ENCODE peak calls at places on chromosomes 16 and 17, in nine cellular contexts. One of them, this sample, is unnamed.

GRCh38 chr17:38590988-38591758 is 14.6 kb downstream of the SRCIN1 start:
- DNase-seq in PC-9: no peak
- DNase-seq in RWPE2: no peak
- DNase-seq in body of pancreas: peak
- DNase-seq in GM23248: peak
- DNase-seq in CD4-positive, alpha-beta T cell: no peak
- DNase-seq in ascending aorta: no peak
- DNase-seq in right cardiac atrium: no peak
- DNase-seq in RWPE1: no peak
- DNase-seq in this sample: peak

GRCh38 chr16:15636392-15636873 is 6.5 kb downstream of the MARF1 start:
- DNase-seq in PC-9: no peak
- DNase-seq in ascending aorta: no peak
- DNase-seq in right cardiac atrium: no peak
- DNase-seq in body of pancreas: no peak
- DNase-seq in GM23248: no peak
- DNase-seq in RWPE1: no peak
- DNase-seq in RWPE2: no peak
- DNase-seq in CD4-positive, alpha-beta T cell: no peak
- DNase-seq in this sample: no peak

GRCh38 chr17:8668181-8668740 is 37.7 kb upstream of the MYH10 start:
- DNase-seq in GM23248: no peak
- DNase-seq in right cardiac atrium: no peak
- DNase-seq in RWPE2: no peak
- DNase-seq in CD4-positive, alpha-beta T cell: no peak
- DNase-seq in RWPE1: no peak
- DNase-seq in body of pancreas: no peak
- DNase-seq in PC-9: no peak
- DNase-seq in ascending aorta: peak
- DNase-seq in this sample: no peak

GRCh38 chr17:43613911-43614310 is 47.8 kb downstream of the MEOX1 start:
- DNase-seq in right cardiac atrium: no peak
- DNase-seq in RWPE2: no peak
- DNase-seq in body of pancreas: no peak
- DNase-seq in CD4-positive, alpha-beta T cell: no peak
- DNase-seq in PC-9: no peak
- DNase-seq in RWPE1: no peak
- DNase-seq in ascending aorta: no peak
- DNase-seq in GM23248: peak
- DNase-seq in this sample: no peak

GRCh38 chr17:47292206-47292605 is 31.5 kb upstream of the EFCAB13 start:
- DNase-seq in GM23248: no peak
- DNase-seq in PC-9: no peak
- DNase-seq in RWPE2: no peak
- DNase-seq in right cardiac atrium: no peak
- DNase-seq in body of pancreas: no peak
- DNase-seq in CD4-positive, alpha-beta T cell: no peak
- DNase-seq in ascending aorta: no peak
- DNase-seq in RWPE1: no peak
- DNase-seq in this sample: no peak

GRCh38 chr17:74601944-74602572 is 10.0 kb upstream of the CD300LD start:
- DNase-seq in RWPE1: peak
- DNase-seq in PC-9: peak
- DNase-seq in ascending aorta: no peak
- DNase-seq in GM23248: peak
- DNase-seq in RWPE2: no peak
- DNase-seq in body of pancreas: peak
- DNase-seq in CD4-positive, alpha-beta T cell: peak
- DNase-seq in right cardiac atrium: no peak
- DNase-seq in this sample: no peak

GRCh38 chr16:81478876-81479496 is 34.4 kb downstream of the CMIP start:
- DNase-seq in CD4-positive, alpha-beta T cell: no peak
- DNase-seq in RWPE2: no peak
- DNase-seq in GM23248: no peak
- DNase-seq in PC-9: no peak
- DNase-seq in right cardiac atrium: peak
- DNase-seq in ascending aorta: peak
- DNase-seq in body of pancreas: peak
- DNase-seq in RWPE1: no peak
- DNase-seq in this sample: peak

GRCh38 chr17:4696432-4696796 is 7.5 kb downstream of the PELP1 start:
- DNase-seq in CD4-positive, alpha-beta T cell: no peak
- DNase-seq in right cardiac atrium: no peak
- DNase-seq in RWPE1: no peak
- DNase-seq in ascending aorta: no peak
- DNase-seq in RWPE2: no peak
- DNase-seq in PC-9: no peak
- DNase-seq in GM23248: no peak
- DNase-seq in body of pancreas: no peak
- DNase-seq in this sample: no peak

GRCh38 chr16:61885343-61885742 is 150.9 kb downstream of the CDH8 start:
- DNase-seq in PC-9: no peak
- DNase-seq in body of pancreas: no peak
- DNase-seq in GM23248: no peak
- DNase-seq in ascending aorta: no peak
- DNase-seq in right cardiac atrium: no peak
- DNase-seq in RWPE1: no peak
- DNase-seq in RWPE2: no peak
- DNase-seq in CD4-positive, alpha-beta T cell: no peak
- DNase-seq in this sample: no peak

GRCh38 chr17:67156269-67157199 is 88.5 kb downstream of the HELZ start:
- DNase-seq in body of pancreas: no peak
- DNase-seq in ascending aorta: no peak
- DNase-seq in PC-9: no peak
- DNase-seq in CD4-positive, alpha-beta T cell: no peak
- DNase-seq in RWPE1: peak
- DNase-seq in GM23248: no peak
- DNase-seq in right cardiac atrium: no peak
- DNase-seq in RWPE2: no peak
- DNase-seq in this sample: no peak

GRCh38 chr16:69522732-69523404 is 42.9 kb upstream of the NFAT5 start:
- DNase-seq in right cardiac atrium: no peak
- DNase-seq in RWPE1: no peak
- DNase-seq in PC-9: no peak
- DNase-seq in CD4-positive, alpha-beta T cell: no peak
- DNase-seq in GM23248: no peak
- DNase-seq in RWPE2: no peak
- DNase-seq in ascending aorta: no peak
- DNase-seq in body of pancreas: no peak
- DNase-seq in this sample: no peak

GRCh38 chr17:47812146-47812920 is 9.3 kb downstream of the OSBPL7 start:
- DNase-seq in RWPE2: peak
- DNase-seq in PC-9: no peak
- DNase-seq in body of pancreas: peak
- DNase-seq in GM23248: no peak
- DNase-seq in right cardiac atrium: no peak
- DNase-seq in ascending aorta: peak
- DNase-seq in RWPE1: no peak
- DNase-seq in CD4-positive, alpha-beta T cell: no peak
- DNase-seq in this sample: no peak

DNA sequence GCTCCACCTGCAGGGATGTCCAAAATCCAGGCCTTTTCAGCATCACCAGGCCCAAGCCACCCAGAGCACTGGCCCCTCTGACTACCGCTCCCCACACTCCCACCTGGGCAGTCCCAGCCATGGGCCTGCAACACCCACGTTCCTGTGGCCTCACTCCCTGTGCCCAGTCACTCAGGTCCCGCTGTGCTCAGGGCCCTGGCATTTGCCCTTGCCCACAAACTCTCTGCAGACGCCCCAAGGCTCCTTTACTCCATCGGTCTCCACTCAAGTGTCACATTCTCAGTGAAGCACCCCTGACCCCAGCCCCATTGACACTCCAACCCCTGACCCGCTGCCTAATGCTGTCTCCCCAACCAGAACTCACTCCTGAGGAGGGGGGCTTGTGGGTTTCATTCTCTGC is 23.6 kb downstream of the MPG start:
- DNase-seq in GM23248: no peak
- DNase-seq in RWPE1: no peak
- DNase-seq in ascending aorta: no peak
- DNase-seq in RWPE2: no peak
- DNase-seq in PC-9: no peak
- DNase-seq in body of pancreas: no peak
- DNase-seq in right cardiac atrium: peak
- DNase-seq in CD4-positive, alpha-beta T cell: no peak
- DNase-seq in this sample: no peak
- H3K27ac ChIP-seq in GM23248: no peak
- H3K27ac ChIP-seq in RWPE1: peak
- H3K27ac ChIP-seq in ascending aorta: peak
- H3K27ac ChIP-seq in RWPE2: no peak
- H3K27ac ChIP-seq in PC-9: no peak
- H3K27ac ChIP-seq in body of pancreas: no peak
- H3K27ac ChIP-seq in right cardiac atrium: peak
- H3K27ac ChIP-seq in CD4-positive, alpha-beta T cell: no peak
- H3K27ac ChIP-seq in this sample: peak

GRCh38 chr17:63675607-63676539 is 24.1 kb downstream of the LIMD2 start:
- DNase-seq in RWPE2: no peak
- DNase-seq in PC-9: peak
- DNase-seq in ascending aorta: peak
- DNase-seq in GM23248: peak
- DNase-seq in RWPE1: peak
- DNase-seq in body of pancreas: peak
- DNase-seq in CD4-positive, alpha-beta T cell: no peak
- DNase-seq in right cardiac atrium: peak
- DNase-seq in this sample: peak
- H3K27ac ChIP-seq in RWPE2: peak
- H3K27ac ChIP-seq in PC-9: no peak
- H3K27ac ChIP-seq in ascending aorta: peak
- H3K27ac ChIP-seq in GM23248: no peak
- H3K27ac ChIP-seq in RWPE1: peak
- H3K27ac ChIP-seq in body of pancreas: peak
- H3K27ac ChIP-seq in CD4-positive, alpha-beta T cell: no peak
- H3K27ac ChIP-seq in right cardiac atrium: peak
- H3K27ac ChIP-seq in this sample: peak

DNA sequence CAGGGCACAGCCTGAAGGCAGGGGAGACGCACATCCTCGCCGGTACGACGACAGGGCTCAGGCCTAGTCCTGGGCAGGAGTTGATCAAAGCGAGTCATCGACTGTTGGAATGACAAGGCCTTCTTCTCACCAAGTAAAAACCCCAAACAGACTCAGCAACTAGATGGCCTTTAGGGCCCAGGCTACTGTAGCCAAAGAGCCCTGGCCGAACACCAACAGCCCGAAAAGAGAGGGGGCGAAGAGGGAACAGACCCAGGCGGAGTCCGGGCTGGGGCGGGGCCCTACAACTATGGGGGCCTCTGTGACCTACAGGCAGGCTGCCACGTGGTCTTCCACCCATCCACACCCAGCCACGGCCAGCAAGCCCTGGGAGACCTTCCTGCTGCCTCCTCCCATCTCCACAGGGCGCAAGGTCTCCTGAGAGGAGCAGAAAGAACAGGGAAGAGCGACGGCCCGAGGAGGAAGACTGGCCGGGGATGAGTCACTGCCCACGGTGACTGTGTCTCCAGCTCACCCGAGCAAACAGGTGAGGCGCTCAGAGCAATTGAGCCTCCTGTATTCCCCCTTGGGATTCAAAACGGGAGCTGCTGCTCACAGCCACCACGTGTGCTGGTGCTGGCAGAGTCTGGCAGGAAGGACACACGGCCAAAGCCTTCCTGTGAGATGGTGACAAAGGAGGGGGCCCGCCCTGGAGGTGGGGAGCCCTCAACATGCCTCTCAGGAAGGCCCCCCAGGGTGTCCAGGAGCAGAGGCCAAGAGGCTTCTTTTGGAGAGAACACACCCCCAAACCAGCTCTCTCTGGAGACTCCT is 17.7 kb downstream of the SLC16A3 start:
- DNase-seq in right cardiac atrium: peak
- DNase-seq in GM23248: peak
- DNase-seq in RWPE2: peak
- DNase-seq in CD4-positive, alpha-beta T cell: no peak
- DNase-seq in PC-9: peak
- DNase-seq in ascending aorta: no peak
- DNase-seq in RWPE1: peak
- DNase-seq in body of pancreas: no peak
- DNase-seq in this sample: peak
- H3K27ac ChIP-seq in right cardiac atrium: peak
- H3K27ac ChIP-seq in GM23248: peak
- H3K27ac ChIP-seq in RWPE2: peak
- H3K27ac ChIP-seq in CD4-positive, alpha-beta T cell: no peak
- H3K27ac ChIP-seq in PC-9: peak
- H3K27ac ChIP-seq in ascending aorta: peak
- H3K27ac ChIP-seq in RWPE1: peak
- H3K27ac ChIP-seq in body of pancreas: peak
- H3K27ac ChIP-seq in this sample: peak

GRCh38 chr17:80499961-80500665 is 23.7 kb upstream of the NPTX1 start:
- DNase-seq in PC-9: no peak
- DNase-seq in body of pancreas: no peak
- DNase-seq in RWPE2: peak
- DNase-seq in ascending aorta: no peak
- DNase-seq in RWPE1: no peak
- DNase-seq in right cardiac atrium: no peak
- DNase-seq in CD4-positive, alpha-beta T cell: no peak
- DNase-seq in GM23248: no peak
- DNase-seq in this sample: no peak

GRCh38 chr17:80499536-80499935 is 23.1 kb upstream of the NPTX1 start:
- DNase-seq in RWPE1: no peak
- DNase-seq in ascending aorta: no peak
- DNase-seq in GM23248: no peak
- DNase-seq in CD4-positive, alpha-beta T cell: no peak
- DNase-seq in RWPE2: no peak
- DNase-seq in right cardiac atrium: no peak
- DNase-seq in body of pancreas: no peak
- DNase-seq in PC-9: no peak
- DNase-seq in this sample: no peak

GRCh38 chr17:80498242-80498919 is 22.0 kb upstream of the NPTX1 start:
- DNase-seq in ascending aorta: no peak
- DNase-seq in PC-9: no peak
- DNase-seq in GM23248: peak
- DNase-seq in RWPE2: no peak
- DNase-seq in right cardiac atrium: peak
- DNase-seq in CD4-positive, alpha-beta T cell: no peak
- DNase-seq in body of pancreas: peak
- DNase-seq in RWPE1: no peak
- DNase-seq in this sample: no peak

GRCh38 chr17:80498920-80499410 is 22.6 kb upstream of the NPTX1 start:
- DNase-seq in CD4-positive, alpha-beta T cell: no peak
- DNase-seq in ascending aorta: no peak
- DNase-seq in RWPE2: no peak
- DNase-seq in RWPE1: no peak
- DNase-seq in GM23248: no peak
- DNase-seq in right cardiac atrium: no peak
- DNase-seq in PC-9: no peak
- DNase-seq in body of pancreas: no peak
- DNase-seq in this sample: no peak

DNA sequence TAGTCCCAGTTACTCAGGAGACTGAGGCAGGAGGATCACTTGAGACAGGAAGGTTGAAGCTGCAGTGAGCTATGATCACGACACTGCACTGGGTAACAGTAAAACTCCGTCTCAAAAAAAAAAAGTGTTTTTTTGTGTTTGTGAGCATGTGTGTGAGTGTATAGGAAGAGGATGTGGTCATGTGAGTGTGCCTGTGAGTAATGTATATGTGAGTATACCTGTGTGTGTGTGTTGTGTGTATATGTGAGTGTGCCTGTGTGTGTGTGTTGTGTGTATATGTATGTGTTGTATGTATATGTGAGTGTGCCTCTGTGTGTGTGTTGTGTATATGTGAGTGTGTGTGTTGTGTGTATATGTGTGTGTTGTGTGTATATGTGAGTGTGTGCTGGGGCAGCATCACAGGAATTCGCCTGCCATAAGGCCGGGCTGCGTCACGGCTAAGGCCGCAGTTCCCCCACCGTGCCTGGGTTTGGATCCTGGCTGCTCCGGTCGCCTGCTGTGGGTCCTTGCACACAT is 21.4 kb upstream of the NPTX1 start:
- DNase-seq in CD4-positive, alpha-beta T cell: no peak
- DNase-seq in PC-9: no peak
- DNase-seq in body of pancreas: no peak
- DNase-seq in GM23248: peak
- DNase-seq in RWPE1: no peak
- DNase-seq in right cardiac atrium: no peak
- DNase-seq in RWPE2: no peak
- DNase-seq in ascending aorta: no peak
- DNase-seq in this sample: no peak
- H3K27ac ChIP-seq in CD4-positive, alpha-beta T cell: no peak
- H3K27ac ChIP-seq in PC-9: no peak
- H3K27ac ChIP-seq in body of pancreas: no peak
- H3K27ac ChIP-seq in GM23248: peak
- H3K27ac ChIP-seq in RWPE1: no peak
- H3K27ac ChIP-seq in right cardiac atrium: no peak
- H3K27ac ChIP-seq in RWPE2: no peak
- H3K27ac ChIP-seq in ascending aorta: no peak
- H3K27ac ChIP-seq in this sample: no peak

This sample was measured in thyroid gland.